ENCODE peak calls at places on chromosomes 5 and 9, in four cellular contexts. F, T, H and Z are unnamed samples.
A peak's percentile ranks its signal among the peaks of the same experiment; 100 is the strongest.

GRCh38 chr5:2375796-2376195 is 375.7 kb downstream of the IRX2 start:
- DNase-seq in F (no peak), T (no peak), H (no peak), Z (no peak)

GRCh38 chr9:128881884-128882676 is at the start of the genes KYAT1 and LRRC8A:
- DNase-seq in F (peak; percentile 98), T (peak; percentile 95), H (peak; percentile 95), Z (peak; percentile 99)

GRCh38 chr5:37197340-37198050 is 51.7 kb downstream of the CPLANE1 start:
- DNase-seq in F (peak; percentile 39), T (peak; percentile 54), H (no peak), Z (no peak)

GRCh38 chr5:134141346-134142050 is 27.0 kb downstream of the TCF7 start:
- DNase-seq in F (no peak), T (no peak), H (peak; percentile 19), Z (no peak)

GRCh38 chr9:77844415-77844814 is 187.2 kb downstream of the GNAQ start:
- DNase-seq in F (no peak), T (no peak), H (no peak), Z (no peak)

GRCh38 chr9:129929467-129930125 is 94.3 kb downstream of the USP20 start:
- DNase-seq in F (no peak), T (no peak), H (no peak), Z (no peak)

GRCh38 chr9:113579270-113580040 is 115.9 kb downstream of the RGS3 start:
- DNase-seq in F (peak; percentile 42), T (peak; percentile 62), H (no peak), Z (no peak)

GRCh38 chr9:92278117-92278516 is 15.4 kb downstream of the IARS1 start:
- DNase-seq in F (no peak), T (peak; percentile 65), H (peak; percentile 86), Z (no peak)

GRCh38 chr9:135785013-135785575 is 83.1 kb downstream of the KCNT1 start:
- DNase-seq in F (no peak), T (no peak), H (no peak), Z (no peak)

GRCh38 chr9:131545003-131545785 is at the start of gene PRRT1B:
- DNase-seq in F (no peak), T (no peak), H (no peak), Z (no peak)

GRCh38 chr9:122900791-122901190 is 4.4 kb downstream of the RC3H2 start:
- DNase-seq in F (peak; percentile 32), T (peak; percentile 53), H (no peak), Z (peak; percentile 12)

GRCh38 chr5:181181650-181182565 is 23.1 kb downstream of the TRIM7 start:
- DNase-seq in F (peak; percentile 82), T (peak; percentile 80), H (peak; percentile 58), Z (peak; percentile 57)

GRCh38 chr5:54049963-54050362 is 260.4 kb downstream of the ARL15 start:
- DNase-seq in F (no peak), T (peak; percentile 52), H (peak; percentile 59), Z (no peak)

GRCh38 chr5:145887976-145888574 is 15.3 kb upstream of the GRXCR2 start:
- DNase-seq in F (no peak), T (peak; percentile 67), H (peak; percentile 48), Z (peak; percentile 85)

GRCh38 chr5:172200476-172200875 is 6.5 kb downstream of the EFCAB9 start:
- DNase-seq in F (no peak), T (no peak), H (no peak), Z (no peak)

GRCh38 chr9:110895141-110895912 is 142.9 kb downstream of the LPAR1 start:
- DNase-seq in F (no peak), T (no peak), H (no peak), Z (no peak)

GRCh38 chr5:180208038-180208434 is 975 bp downstream of the RASGEF1C start:
- DNase-seq in F (no peak), T (no peak), H (no peak), Z (no peak)

GRCh38 chr9:93128011-93128714 is 5.9 kb downstream of the NINJ1 start:
- DNase-seq in F (no peak), T (no peak), H (no peak), Z (no peak)

GRCh38 chr5:93717162-93717561 is 24.2 kb downstream of the POU5F2 start:
- DNase-seq in F (no peak), T (peak; percentile 68), H (no peak), Z (no peak)

GRCh38 chr9:112867275-112867991 is 23.2 kb downstream of the SLC46A2 start:
- DNase-seq in F (no peak), T (peak; percentile 79), H (peak; percentile 80), Z (peak; percentile 83)

GRCh38 chr9:91253488-91253887 is 108.2 kb downstream of the AUH start:
- DNase-seq in F (peak; percentile 69), T (no peak), H (peak; percentile 10), Z (no peak)

GRCh38 chr5:54063817-54064216 is 246.6 kb downstream of the ARL15 start:
- DNase-seq in F (no peak), T (peak; percentile 91), H (peak; percentile 77), Z (no peak)

GRCh38 chr5:115349001-115349817 is 52.8 kb upstream of the CCDC112 start:
- DNase-seq in F (no peak), T (peak; percentile 93), H (peak; percentile 84), Z (peak; percentile 27)

GRCh38 chr5:141846031-141846430 is 32.2 kb downstream of the PCDH1 start:
- DNase-seq in F (no peak), T (peak; percentile 75), H (peak; percentile 45), Z (peak; percentile 45)

DNA sequence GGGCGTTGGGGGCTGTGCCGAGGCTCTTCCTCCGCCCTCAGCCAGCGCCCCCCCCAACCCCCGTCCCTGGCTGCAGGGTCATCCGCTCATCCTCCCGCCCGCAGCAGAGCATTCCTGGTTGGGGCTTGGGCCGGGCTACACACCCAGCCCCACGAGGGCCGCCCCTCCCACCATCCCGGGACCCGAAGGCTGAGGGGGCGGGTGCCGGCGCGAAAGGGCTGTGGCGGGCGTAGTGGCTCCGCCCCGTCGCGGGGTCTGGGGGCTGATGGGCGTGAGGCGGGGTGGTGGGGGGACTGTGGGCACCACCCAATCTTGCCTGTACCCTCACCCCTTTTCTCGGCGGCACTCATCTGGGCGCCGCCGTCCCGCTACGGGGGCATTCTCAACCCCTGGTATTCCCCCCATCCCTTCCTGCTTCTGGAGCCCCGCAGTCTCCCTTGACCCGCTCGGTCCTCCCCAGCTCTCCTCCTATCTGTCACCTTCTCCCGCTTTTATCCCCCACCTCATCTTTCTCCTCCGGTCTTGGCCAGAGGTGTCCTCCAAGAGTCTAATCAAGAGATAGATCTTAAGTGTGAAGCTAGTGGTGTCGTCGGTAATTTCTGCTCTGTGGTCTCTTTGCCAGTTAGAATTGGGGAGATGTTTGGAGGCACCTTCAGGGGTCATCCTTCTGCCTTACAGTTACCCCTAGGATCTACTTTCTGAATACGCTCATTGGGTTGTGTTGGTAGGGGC is 1.6 kb downstream of the FER start:
- DNase-seq in F (peak; percentile 35), T (peak; percentile 14), H (no peak), Z (peak; percentile 35)
- TF ChIP-seq CTCF in F (peak; percentile 16), T (no peak), H (no peak), Z (peak; percentile 7)

DNA sequence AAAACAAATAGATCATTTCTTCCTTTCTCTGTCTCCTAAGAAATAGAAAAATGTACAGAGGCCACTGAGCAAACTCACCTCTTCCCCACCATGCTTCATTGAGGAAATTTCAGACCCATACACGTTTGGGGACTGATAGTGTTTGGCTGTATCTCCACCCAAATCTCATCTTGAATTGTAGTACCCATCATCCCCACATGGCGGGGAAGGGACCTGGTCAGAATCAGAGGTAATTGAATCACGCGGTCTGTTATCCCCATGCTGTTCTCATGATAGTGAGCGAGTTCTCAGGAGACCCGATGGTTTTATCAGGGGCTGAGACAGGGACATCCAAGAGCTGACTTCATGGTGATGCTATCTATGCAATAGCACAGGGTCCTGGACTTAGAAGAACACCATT is 1655.8 kb downstream of the MAT2B start:
- DNase-seq in F (no peak), T (no peak), H (no peak), Z (peak; percentile 25)
- TF ChIP-seq CTCF in F (peak; percentile 15), T (no peak), H (no peak), Z (peak; percentile 29)

DNA sequence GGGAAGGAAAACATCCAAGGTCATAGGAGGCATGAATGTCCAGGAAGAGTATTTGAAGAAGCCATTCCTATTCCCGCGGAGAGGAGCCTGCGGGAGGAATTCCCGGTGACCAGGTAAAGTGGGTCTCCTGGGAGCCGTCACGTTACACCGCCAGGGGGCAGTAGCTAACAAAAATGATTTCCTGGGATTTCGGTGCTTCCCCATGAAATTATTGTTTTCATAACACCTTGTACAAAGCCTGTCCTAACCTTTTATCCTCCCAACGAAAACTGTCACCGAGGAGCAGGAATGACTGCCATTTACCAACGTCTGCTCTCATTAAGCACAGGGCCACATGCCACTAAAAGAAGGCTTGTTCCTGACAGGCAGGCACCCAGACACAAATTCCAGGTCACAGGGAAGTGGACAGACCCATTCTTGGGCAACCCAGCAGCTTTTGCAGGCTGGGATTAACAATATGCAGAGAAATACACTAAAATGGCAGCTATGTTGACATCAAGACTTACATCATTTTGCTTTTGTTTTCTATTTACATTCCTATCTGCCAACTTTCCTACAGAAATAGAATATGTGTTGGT is 41.2 kb upstream of the CTSL start:
- DNase-seq in F (no peak), T (peak; percentile 49), H (no peak), Z (peak; percentile 38)
- TF ChIP-seq CTCF in F (peak; percentile 29), T (peak; percentile 66), H (peak; percentile 95), Z (peak; percentile 78)

DNA sequence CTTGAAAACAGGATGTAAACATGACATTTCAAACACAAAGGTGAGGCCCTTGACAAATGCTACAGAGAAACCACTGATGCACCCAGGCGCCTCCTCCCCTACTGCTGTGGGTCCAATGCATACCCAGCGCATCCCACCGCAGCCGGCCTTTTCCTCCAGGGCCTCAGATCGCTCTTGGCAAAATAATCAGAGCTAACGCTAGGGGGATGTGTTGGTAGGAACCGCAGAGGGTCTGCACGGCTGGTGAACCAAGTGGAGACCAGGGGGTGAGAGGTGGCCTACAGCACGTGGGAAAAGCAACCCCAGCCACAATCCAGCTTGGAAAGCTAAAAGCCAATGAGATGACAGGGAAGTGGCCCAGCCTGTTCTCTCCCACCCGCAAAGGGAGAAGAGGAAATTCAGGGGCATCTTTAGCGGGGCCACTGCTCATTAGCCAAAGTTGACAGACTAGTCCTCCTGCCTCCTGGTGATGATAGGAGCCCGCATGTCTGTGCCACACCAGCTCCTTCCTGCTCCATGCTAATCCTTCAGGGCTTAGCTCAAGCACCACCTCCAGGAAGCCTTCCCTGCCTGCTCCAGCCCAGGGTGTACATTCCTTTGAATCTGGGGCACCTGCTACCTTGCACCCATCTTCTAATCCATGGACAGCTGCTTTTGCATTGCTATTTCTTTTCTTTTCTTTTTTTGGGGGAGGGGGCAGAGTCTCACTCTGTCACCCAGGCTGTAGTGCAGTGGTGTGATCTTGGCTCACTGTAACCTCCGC is 5.8 kb downstream of the FAM163B start:
- DNase-seq in F (no peak), T (no peak), H (no peak), Z (no peak)
- TF ChIP-seq CTCF in F (no peak), T (no peak), H (peak; percentile 30), Z (no peak)